ENCODE peak calls at places on chromosome 7, in six cellular contexts. Q, P, C, N, S and U are unnamed samples.

GRCh38 chr7:151273646-151274375 is 25.3 kb upstream of the SMARCD3 start:
- DNase-seq in P (no peak), N (no peak), Q (no peak), S (no peak), C (no peak), U (no peak)

GRCh38 chr7:22287412-22287811 is 69.5 kb downstream of the RAPGEF5 start:
- DNase-seq in C (no peak), Q (no peak), P (no peak), N (no peak), S (no peak), U (no peak)

GRCh38 chr7:27079234-27079975 is 16.4 kb downstream of the HOXA1 start:
- DNase-seq in S (no peak), N (no peak), C (no peak), P (no peak), Q (no peak), U (peak; percentile 28)

GRCh38 chr7:158343936-158344455 is 243.6 kb downstream of the PTPRN2 start:
- DNase-seq in S (no peak), C (no peak), Q (no peak), N (no peak), P (no peak), U (no peak)

GRCh38 chr7:137080516-137081203 is 212.2 kb downstream of the CHRM2 start:
- DNase-seq in P (no peak), C (no peak), Q (no peak), S (no peak), N (no peak), U (no peak)

GRCh38 chr7:70072220-70072619 is 473.9 kb downstream of the AUTS2 start:
- DNase-seq in Q (no peak), C (no peak), S (no peak), N (no peak), P (no peak), U (peak; percentile 68)

GRCh38 chr7:87038993-87039716 is 20.3 kb downstream of the ELAPOR2 start:
- DNase-seq in P (no peak), C (no peak), Q (no peak), N (no peak), S (no peak), U (no peak)

GRCh38 chr7:101237206-101238067 is at the start of gene CLDN15:
- DNase-seq in C (peak; percentile 39), P (no peak), Q (peak; percentile 43), N (no peak), S (no peak), U (no peak)

GRCh38 chr7:137343483-137343841 is at the start of gene PTN:
- DNase-seq in N (peak; percentile 79), Q (no peak), P (peak; percentile 82), C (peak; percentile 58), S (no peak), U (no peak)

GRCh38 chr7:80288175-80289122 is 153.8 kb downstream of the GNAI1 start:
- DNase-seq in P (peak; percentile 36), S (no peak), Q (no peak), C (no peak), N (no peak), U (no peak)

GRCh38 chr7:32477649-32477980 is 12.6 kb downstream of the LSM5 start:
- DNase-seq in S (no peak), Q (no peak), N (no peak), P (no peak), C (no peak), U (no peak)

GRCh38 chr7:123747620-123748141 is 1.1 kb downstream of the WASL start:
- DNase-seq in Q (peak; percentile 46), P (peak; percentile 83), C (peak; percentile 75), S (peak; percentile 39), N (peak; percentile 75), U (peak; percentile 66)

GRCh38 chr7:131370523-131370968 is 42.9 kb downstream of the MKLN1 start:
- DNase-seq in P (peak; percentile 77), C (no peak), N (peak; percentile 21), Q (no peak), S (no peak), U (peak; percentile 91)

GRCh38 chr7:148078126-148078525 is 512.4 kb upstream of the C7orf33 start:
- DNase-seq in N (no peak), C (no peak), S (no peak), P (no peak), Q (no peak), U (no peak)

GRCh38 chr7:141218941-141219340 is 145.1 kb downstream of the TMEM178B start:
- DNase-seq in C (no peak), S (no peak), N (no peak), Q (no peak), P (no peak), U (no peak)

GRCh38 chr7:83365746-83366145 is 203.1 kb upstream of the PCLO start:
- DNase-seq in S (no peak), P (no peak), C (peak; percentile 18), N (no peak), Q (no peak), U (peak; percentile 21)

GRCh38 chr7:94618134-94618533 is 37.8 kb downstream of the SGCE start:
- DNase-seq in S (no peak), Q (no peak), C (no peak), N (no peak), P (no peak), U (no peak)

GRCh38 chr7:117273325-117274292 is 49.2 kb downstream of the WNT2 start:
- DNase-seq in C (no peak), P (no peak), N (peak; percentile 15), Q (no peak), S (no peak), U (no peak)

GRCh38 chr7:22660732-22661131 is 66.3 kb upstream of the IL6 start:
- DNase-seq in C (no peak), Q (peak; percentile 37), N (peak; percentile 29), P (peak; percentile 77), S (no peak), U (no peak)

GRCh38 chr7:47847207-47847606 is 101.1 kb downstream of the PKD1L1 start:
- DNase-seq in P (peak; percentile 28), Q (no peak), N (no peak), C (no peak), S (no peak), U (no peak)

GRCh38 chr7:41824284-41824683 is 121.4 kb upstream of the INHBA start:
- DNase-seq in C (no peak), S (no peak), N (no peak), Q (no peak), P (no peak), U (no peak)

GRCh38 chr7:100156331-100157068 is 2.0 kb downstream of the TRAPPC14 start:
- DNase-seq in C (peak; percentile 40), P (no peak), N (no peak), S (no peak), Q (peak; percentile 72), U (no peak)

GRCh38 chr7:79786187-79786586 is 332.7 kb upstream of the MAGI2 start:
- DNase-seq in C (no peak), P (no peak), S (no peak), Q (no peak), N (no peak), U (no peak)

GRCh38 chr7:114298011-114298410 is 116.6 kb upstream of the FOXP2 start:
- DNase-seq in S (no peak), C (no peak), P (no peak), N (no peak), Q (no peak), U (no peak)

GRCh38 chr7:1917221-1918062 is 247.4 kb downstream of the ELFN1 start:
- DNase-seq in S (no peak), Q (no peak), C (no peak), P (no peak), N (no peak), U (no peak)

GRCh38 chr7:1914743-1915142 is 244.7 kb downstream of the ELFN1 start:
- DNase-seq in Q (no peak), N (no peak), S (no peak), C (no peak), P (no peak), U (no peak)

GRCh38 chr7:1916621-1916970 is 246.5 kb downstream of the ELFN1 start:
- DNase-seq in C (no peak), S (no peak), P (no peak), Q (no peak), N (no peak), U (no peak)

GRCh38 chr7:1915326-1915725 is 245.2 kb downstream of the ELFN1 start:
- DNase-seq in N (no peak), C (no peak), P (no peak), Q (no peak), S (no peak), U (no peak)

GRCh38 chr7:1915956-1916620 is 246.0 kb downstream of the ELFN1 start:
- DNase-seq in S (no peak), N (no peak), Q (no peak), P (no peak), C (no peak), U (no peak)
- H4K20me1 ChIP-seq in S (no peaks in the 10 kb centered on the region), N (no peaks in the 10 kb centered on the region), Q (no peaks in the 10 kb centered on the region), P (no peaks in the 10 kb centered on the region), C (no peaks in the 10 kb centered on the region), U (no peaks in the 10 kb centered on the region)

DNA sequence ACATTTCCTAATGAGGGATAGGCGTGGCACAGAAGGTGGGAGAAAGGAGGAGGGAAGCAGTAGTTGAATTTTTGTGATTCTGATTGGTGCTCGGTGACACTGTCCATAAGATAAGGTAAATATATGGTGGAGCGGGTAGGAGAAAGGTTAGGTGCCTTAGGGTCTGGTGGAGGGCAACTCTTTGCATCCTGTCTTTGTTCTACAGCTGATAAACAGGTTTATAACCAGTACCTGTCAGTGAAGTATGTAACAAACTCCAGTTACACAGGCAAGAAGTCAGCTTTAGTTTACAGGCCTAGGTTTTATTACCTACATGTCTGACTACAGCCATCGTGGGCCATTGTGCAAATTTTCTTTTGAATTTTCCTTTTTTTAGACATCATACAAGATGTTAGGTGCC is 10.9 kb upstream of the FAM180A start:
- DNase-seq in S (no peak), P (no peak), Q (no peak), N (no peak), C (no peak), U (no peak)
- H3K27ac ChIP-seq in S (no peak overlapping the region), P (no peak overlapping the region), Q (no peak overlapping the region), N (no peak overlapping the region), C (no peak overlapping the region), U (no peak overlapping the region)

DNA sequence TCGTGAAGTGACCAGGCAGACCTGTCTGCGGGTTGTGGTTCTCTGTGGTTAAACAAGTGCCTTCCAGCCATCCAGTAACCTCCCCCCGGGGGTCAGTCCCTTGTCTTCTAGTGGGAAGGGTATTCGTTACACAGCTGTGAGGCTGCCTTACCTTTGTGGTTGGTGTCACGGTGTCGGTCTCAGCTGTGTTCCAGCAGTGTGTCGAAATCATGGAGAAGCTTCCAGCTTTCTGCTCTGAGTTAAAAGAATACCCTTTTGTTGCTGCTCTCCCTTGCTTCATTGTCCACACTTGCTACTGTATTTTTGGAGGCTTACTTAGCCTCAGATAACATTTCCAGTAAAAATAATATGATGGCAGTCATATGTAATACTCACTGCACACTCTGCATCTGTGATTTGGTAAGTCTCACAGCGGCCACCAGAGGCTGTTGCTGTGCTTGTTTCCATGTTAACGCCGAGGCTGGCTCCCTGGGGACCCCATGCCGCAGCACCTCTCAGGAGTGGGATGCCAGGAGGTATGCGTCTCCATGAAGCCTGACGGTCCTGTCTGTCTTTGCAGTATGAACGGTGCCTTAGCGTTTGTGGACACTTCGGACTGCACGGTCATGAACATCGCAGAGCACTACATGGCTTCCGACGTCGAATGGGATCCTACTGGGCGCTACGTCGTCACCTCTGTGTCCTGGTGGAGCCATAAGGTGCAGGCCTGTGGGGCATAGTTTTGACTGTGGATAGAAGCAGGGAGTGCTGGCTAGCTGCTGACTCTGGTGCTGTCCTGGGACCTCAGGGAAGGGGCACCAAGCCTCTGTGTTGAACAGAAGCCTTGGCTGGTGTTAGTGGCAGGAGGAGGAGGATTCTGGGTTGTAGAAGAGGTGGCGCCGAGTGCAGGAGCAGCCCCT is 20.5 kb downstream of the EIF3B start:
- DNase-seq in C (no peak), P (no peak), Q (no peak), N (no peak), S (no peak), U (no peak)
- H4K20me1 ChIP-seq in C (peaks cover 36% of the 10 kb centered on the region), P (peaks cover 49% of the 10 kb centered on the region), Q (peaks cover 17% of the 10 kb centered on the region), N (peaks cover 9% of the 10 kb centered on the region), S (no peaks in the 10 kb centered on the region), U (peaks cover 5% of the 10 kb centered on the region)

GRCh38 chr7:55108401-55108800 is 89.6 kb downstream of the EGFR start:
- DNase-seq in P (no peak), C (no peak), N (no peak), Q (no peak), S (no peak), U (no peak)
- H3K27ac ChIP-seq in P (no peak overlapping the region), C (peak overlapping the region; percentile 3), N (no peak overlapping the region), Q (no peak overlapping the region), S (peak overlapping the region; percentile 57), U (no peak overlapping the region)